ENCODE peak calls at places on chromosomes 2 and 18, in five cellular contexts. L, U, E, X and A are unnamed samples.

GRCh38 chr2:233419626-233420431 is 65.5 kb downstream of the DGKD start:
- DNase-seq in L (no peak), U (peak; percentile 34), E (no peak), X (peak; percentile 64), A (no peak)

GRCh38 chr2:1222062-1222461 is 191.2 kb upstream of the TPO start:
- DNase-seq in L (no peak), U (peak; percentile 21), E (no peak), X (no peak), A (no peak)

GRCh38 chr2:74548919-74549684 is 4.6 kb downstream of the LOXL3 start:
- DNase-seq in L (peak; percentile 76), U (peak; percentile 76), E (peak; percentile 75), X (no peak), A (no peak)

GRCh38 chr2:118801154-118801553 is 46.3 kb downstream of the EN1 start:
- DNase-seq in L (no peak), U (no peak), E (no peak), X (no peak), A (no peak)

GRCh38 chr18:28136071-28136470 is 40.9 kb downstream of the CDH2 start:
- DNase-seq in L (no peak), U (no peak), E (no peak), X (no peak), A (no peak)

GRCh38 chr2:111918383-111918806 is 20.0 kb downstream of the MERTK start:
- DNase-seq in L (no peak), U (no peak), E (no peak), X (no peak), A (no peak)

GRCh38 chr18:74916773-74917393 is 292.1 kb downstream of the PTGR3 start:
- DNase-seq in L (no peak), U (no peak), E (no peak), X (no peak), A (no peak)

GRCh38 chr2:61257446-61257845 is 95.5 kb downstream of the C2orf74 start:
- DNase-seq in L (no peak), U (no peak), E (no peak), X (no peak), A (no peak)

GRCh38 chr2:156505696-156506095 is 69.5 kb downstream of the GPD2 start:
- DNase-seq in L (no peak), U (no peak), E (no peak), X (no peak), A (no peak)

GRCh38 chr2:172087191-172087779 is 2.0 kb downstream of the DLX1 start:
- DNase-seq in L (no peak), U (no peak), E (no peak), X (no peak), A (no peak)

GRCh38 chr2:240561325-240561971 is 1.3 kb downstream of the DUSP28 start:
- DNase-seq in L (no peak), U (no peak), E (peak; percentile 26), X (no peak), A (no peak)

GRCh38 chr2:101150306-101151140 is 659 bp downstream of the TBC1D8 start:
- DNase-seq in L (peak; percentile 39), U (peak; percentile 56), E (peak; percentile 45), X (peak; percentile 25), A (peak; percentile 24)

GRCh38 chr2:174333017-174333501 is 1.7 kb upstream of the SP9 start:
- DNase-seq in L (no peak), U (no peak), E (no peak), X (no peak), A (no peak)

GRCh38 chr18:21341141-21341540 is 99.1 kb downstream of the GREB1L start:
- DNase-seq in L (no peak), U (no peak), E (no peak), X (no peak), A (no peak)

GRCh38 chr2:102256281-102256680 is 55.1 kb upstream of the IL1RL1 start:
- DNase-seq in L (no peak), U (no peak), E (no peak), X (peak; percentile 30), A (no peak)

GRCh38 chr2:102114290-102114721 is 28.2 kb upstream of the IL1R1 start:
- DNase-seq in L (no peak), U (no peak), E (no peak), X (no peak), A (no peak)

GRCh38 chr18:45275367-45276113 is 339.7 kb upstream of the SLC14A2 start:
- DNase-seq in L (no peak), U (peak; percentile 29), E (no peak), X (peak; percentile 7), A (no peak)

GRCh38 chr2:235460548-235461047 is 33.2 kb upstream of the AGAP1 start:
- DNase-seq in L (no peak), U (no peak), E (no peak), X (no peak), A (no peak)

GRCh38 chr2:238423561-238424312 is 3.0 kb upstream of the ASB1 start:
- DNase-seq in L (no peak), U (no peak), E (no peak), X (no peak), A (no peak)

GRCh38 chr2:24559714-24560113 is 68.7 kb downstream of the NCOA1 start:
- DNase-seq in L (no peak), U (no peak), E (no peak), X (no peak), A (no peak)

GRCh38 chr2:63434597-63434996 is 153.7 kb downstream of the WDPCP start:
- DNase-seq in L (no peak), U (no peak), E (no peak), X (no peak), A (no peak)

GRCh38 chr2:176125215-176126054 is 2.9 kb downstream of the HOXD9 start:
- DNase-seq in L (no peak), U (no peak), E (no peak), X (no peak), A (no peak)

GRCh38 chr2:3489449-3490115 is 29.7 kb downstream of the ADI1 start:
- DNase-seq in L (no peak), U (no peak), E (no peak), X (no peak), A (no peak)

GRCh38 chr18:49913221-49913620 is 99.9 kb upstream of the ACAA2 start:
- DNase-seq in L (no peak), U (no peak), E (no peak), X (no peak), A (no peak)

GRCh38 chr2:64204006-64204632 is 59.9 kb upstream of the PELI1 start:
- DNase-seq in L (peak; percentile 16), U (no peak), E (peak; percentile 25), X (peak; percentile 28), A (no peak)

GRCh38 chr2:196242131-196242620 is 70.8 kb upstream of the STK17B start:
- DNase-seq in L (no peak), U (no peak), E (no peak), X (peak; percentile 76), A (no peak)

GRCh38 chr2:59774821-59775463 is 778.5 kb downstream of the BCL11A start:
- DNase-seq in L (no peak), U (no peak), E (no peak), X (no peak), A (no peak)

GRCh38 chr2:26917135-26917836 is 53.2 kb upstream of the MAPRE3 start:
- DNase-seq in L (no peak), U (no peak), E (no peak), X (no peak), A (no peak)

GRCh38 chr18:23585007-23585871 is 1.1 kb downstream of the NPC1 start:
- DNase-seq in L (no peak), U (peak; percentile 38), E (peak; percentile 13), X (peak; percentile 3), A (peak; percentile 25)

GRCh38 chr2:237931205-237931721 is 35.6 kb upstream of the UBE2F start:
- DNase-seq in L (no peak), U (no peak), E (no peak), X (no peak), A (no peak)

GRCh38 chr2:204019572-204020501 is 83.3 kb downstream of the ICOS start:
- DNase-seq in L (no peak), U (no peak), E (no peak), X (no peak), A (no peak)

GRCh38 chr2:10532631-10533101 is 84.5 kb upstream of the ODC1 start:
- DNase-seq in L (no peak), U (no peak), E (no peak), X (no peak), A (peak; percentile 3)

GRCh38 chr18:7147399-7147798 is 29.8 kb upstream of the LAMA1 start:
- DNase-seq in L (no peak), U (no peak), E (no peak), X (no peak), A (no peak)

GRCh38 chr18:47990981-47991380 is 60.5 kb upstream of the SMAD2 start:
- DNase-seq in L (no peak), U (no peak), E (no peak), X (no peak), A (no peak)

GRCh38 chr18:67665266-67665665 is 148.7 kb upstream of the DSEL start:
- DNase-seq in L (no peak), U (no peak), E (no peak), X (no peak), A (no peak)

GRCh38 chr18:43061318-43061717 is 54.2 kb downstream of the RIT2 start:
- DNase-seq in L (no peak), U (no peak), E (no peak), X (no peak), A (no peak)

GRCh38 chr2:46303822-46304221 is 6.6 kb downstream of the EPAS1 start:
- DNase-seq in L (no peak), U (no peak), E (no peak), X (no peak), A (no peak)

GRCh38 chr2:69310267-69310666 is 76.8 kb downstream of the GFPT1 start:
- DNase-seq in L (no peak), U (no peak), E (no peak), X (no peak), A (no peak)
- H3K27ac ChIP-seq in L (peak overlapping the region; percentile 37), U (no peak overlapping the region), E (peak overlapping the region; percentile 89), X (no peak overlapping the region), A (peak overlapping the region; percentile 97)

GRCh38 chr2:190533968-190534309 is 583 bp downstream of the NEMP2 start:
- DNase-seq in L (no peak), U (no peak), E (no peak), X (peak; percentile 72), A (no peak)
- H3K4me1 ChIP-seq in L (no peaks in the 10 kb centered on the region), U (peaks cover 27% of the 10 kb centered on the region), E (peaks cover 25% of the 10 kb centered on the region), X (peaks cover 20% of the 10 kb centered on the region), A (no peaks in the 10 kb centered on the region)

GRCh38 chr2:25878361-25879132 is at the start of gene ASXL2:
- DNase-seq in L (peak; percentile 97), U (peak; percentile 99), E (peak; percentile 98), X (peak; percentile 98), A (peak; percentile 96)
- H3K27ac ChIP-seq in L (peak within 1 kb of the TSS; percentile 94), U (peak within 1 kb of the TSS; percentile 99), E (peak within 1 kb of the TSS; percentile 99), X (peak within 1 kb of the TSS; percentile 99), A (peak within 1 kb of the TSS; percentile 85)

GRCh38 chr2:181685150-181685688 is 4.9 kb upstream of the NEUROD1 start:
- DNase-seq in L (no peak), U (peak; percentile 69), E (no peak), X (no peak), A (no peak)
- H3K4me1 ChIP-seq in L (no peaks in the 10 kb centered on the region), U (peaks cover 6% of the 10 kb centered on the region), E (peaks cover 13% of the 10 kb centered on the region), X (no peaks in the 10 kb centered on the region), A (peaks cover 9% of the 10 kb centered on the region)

DNA sequence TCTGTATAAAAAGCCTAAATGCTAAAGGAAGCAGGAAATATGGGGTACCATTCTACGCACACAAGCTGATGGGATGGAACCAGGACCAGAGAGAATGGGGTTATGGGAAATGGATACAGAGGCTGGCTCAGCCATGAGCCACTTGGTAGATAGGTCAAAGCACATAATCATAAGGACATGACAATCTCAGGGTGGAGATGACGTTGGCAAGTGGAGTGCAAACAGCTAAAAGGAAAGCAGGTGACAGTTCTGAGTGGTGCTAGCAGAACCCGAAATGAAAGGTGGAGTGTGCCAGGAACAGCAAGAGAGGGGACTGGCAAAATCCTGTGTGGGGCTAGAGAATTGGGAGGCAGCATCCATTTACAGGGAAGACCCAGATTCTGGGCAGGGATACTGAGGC is 27.6 kb upstream of the CREB1 start:
- DNase-seq in L (no peak), U (peak; percentile 23), E (no peak), X (no peak), A (no peak)
- H3K27ac ChIP-seq in L (no peak overlapping the region), U (peak overlapping the region; percentile 22), E (no peak overlapping the region), X (no peak overlapping the region), A (no peak overlapping the region)